ENCODE peak calls at places on chromosomes 3 and 15, in five cellular contexts. One of them, this sample, is unnamed.

GRCh38 chr15:31347067-31347975 is 20.7 kb downstream of the KLF13 start:
- DNase-seq in thyroid gland: no peak
- DNase-seq in A673: no peak
- DNase-seq in suprapubic skin: no peak
- DNase-seq in psoas muscle: no peak
- DNase-seq in this sample: no peak

GRCh38 chr15:50907866-50908208 is 646 bp upstream of the AP4E1 start:
- DNase-seq in suprapubic skin: no peak
- DNase-seq in thyroid gland: peak; percentile 40
- DNase-seq in A673: peak; percentile 55
- DNase-seq in psoas muscle: no peak
- DNase-seq in this sample: peak; percentile 37

GRCh38 chr3:111253733-111254132 is 182.1 kb downstream of the NECTIN3 start:
- DNase-seq in A673: no peak
- DNase-seq in suprapubic skin: no peak
- DNase-seq in psoas muscle: no peak
- DNase-seq in thyroid gland: no peak
- DNase-seq in this sample: no peak

GRCh38 chr3:50250514-50250913 is 14.5 kb downstream of the GNAI2 start:
- DNase-seq in A673: no peak
- DNase-seq in suprapubic skin: no peak
- DNase-seq in thyroid gland: no peak
- DNase-seq in psoas muscle: no peak
- DNase-seq in this sample: no peak

GRCh38 chr3:123446610-123447109 is 2.2 kb downstream of the ADCY5 start:
- DNase-seq in psoas muscle: no peak
- DNase-seq in A673: no peak
- DNase-seq in suprapubic skin: no peak
- DNase-seq in thyroid gland: no peak
- DNase-seq in this sample: no peak

GRCh38 chr3:195760345-195760983 is 39.7 kb downstream of the MUC20 start:
- DNase-seq in suprapubic skin: peak; percentile 66
- DNase-seq in A673: no peak
- DNase-seq in thyroid gland: peak; percentile 94
- DNase-seq in psoas muscle: no peak
- DNase-seq in this sample: peak; percentile 38

GRCh38 chr15:40483919-40484318 is 13.1 kb downstream of the CHST14 start:
- DNase-seq in A673: no peak
- DNase-seq in psoas muscle: no peak
- DNase-seq in thyroid gland: no peak
- DNase-seq in suprapubic skin: no peak
- DNase-seq in this sample: no peak

GRCh38 chr15:53569756-53570480 is 189.5 kb downstream of the WDR72 start:
- DNase-seq in A673: no peak
- DNase-seq in suprapubic skin: no peak
- DNase-seq in thyroid gland: no peak
- DNase-seq in psoas muscle: no peak
- DNase-seq in this sample: no peak

GRCh38 chr3:186953011-186953487 is 22.7 kb downstream of the ST6GAL1 start:
- DNase-seq in A673: no peak
- DNase-seq in psoas muscle: no peak
- DNase-seq in suprapubic skin: no peak
- DNase-seq in thyroid gland: no peak
- DNase-seq in this sample: no peak

GRCh38 chr3:144351968-144352367 is 380.3 kb downstream of the DIPK2A start:
- DNase-seq in psoas muscle: no peak
- DNase-seq in thyroid gland: no peak
- DNase-seq in suprapubic skin: no peak
- DNase-seq in A673: no peak
- DNase-seq in this sample: no peak

GRCh38 chr3:193872265-193872753 is 263.6 kb upstream of the HES1 start:
- DNase-seq in psoas muscle: peak; percentile 32
- DNase-seq in suprapubic skin: no peak
- DNase-seq in A673: no peak
- DNase-seq in thyroid gland: peak; percentile 31
- DNase-seq in this sample: no peak

GRCh38 chr15:99212401-99212800 is 37.0 kb downstream of the TTC23 start:
- DNase-seq in psoas muscle: peak; percentile 40
- DNase-seq in suprapubic skin: no peak
- DNase-seq in thyroid gland: no peak
- DNase-seq in A673: peak; percentile 4
- DNase-seq in this sample: no peak

GRCh38 chr3:136675150-136675858 is 76.9 kb downstream of the STAG1 start:
- DNase-seq in A673: no peak
- DNase-seq in thyroid gland: no peak
- DNase-seq in psoas muscle: no peak
- DNase-seq in suprapubic skin: no peak
- DNase-seq in this sample: no peak

GRCh38 chr3:8851703-8852102 is 82.3 kb upstream of the OXTR start:
- DNase-seq in psoas muscle: no peak
- DNase-seq in A673: no peak
- DNase-seq in thyroid gland: no peak
- DNase-seq in suprapubic skin: no peak
- DNase-seq in this sample: no peak

GRCh38 chr3:36923523-36923943 is 21.3 kb downstream of the TRANK1 start:
- DNase-seq in A673: no peak
- DNase-seq in thyroid gland: no peak
- DNase-seq in psoas muscle: no peak
- DNase-seq in suprapubic skin: no peak
- DNase-seq in this sample: no peak
- H3K4me1 ChIP-seq in A673: peaks cover 12% of the 10 kb centered on the region
- H3K4me1 ChIP-seq in thyroid gland: no peaks in the 10 kb centered on the region
- H3K4me1 ChIP-seq in psoas muscle: no peaks in the 10 kb centered on the region
- H3K4me1 ChIP-seq in suprapubic skin: no peaks in the 10 kb centered on the region
- H3K4me1 ChIP-seq in this sample: no peaks in the 10 kb centered on the region

GRCh38 chr3:127820871-127821853 is 1.2 kb downstream of the MGLL start:
- DNase-seq in psoas muscle: peak; percentile 38
- DNase-seq in thyroid gland: no peak
- DNase-seq in suprapubic skin: no peak
- DNase-seq in A673: no peak
- DNase-seq in this sample: no peak
- H3K4me3 ChIP-seq in psoas muscle: peak overlapping the region; percentile 91
- H3K4me3 ChIP-seq in thyroid gland: no peak overlapping the region
- H3K4me3 ChIP-seq in suprapubic skin: peak overlapping the region; percentile 74
- H3K4me3 ChIP-seq in A673: no peak overlapping the region
- H3K4me3 ChIP-seq in this sample: no peak overlapping the region

GRCh38 chr3:26345613-26346012 is 277.0 kb upstream of the LRRC3B start:
- DNase-seq in psoas muscle: no peak
- DNase-seq in thyroid gland: no peak
- DNase-seq in suprapubic skin: no peak
- DNase-seq in A673: no peak
- DNase-seq in this sample: no peak
- H3K9me3 ChIP-seq in psoas muscle: peaks cover 8% of the 10 kb centered on the region
- H3K9me3 ChIP-seq in thyroid gland: no peaks in the 10 kb centered on the region
- H3K9me3 ChIP-seq in suprapubic skin: peaks cover 2% of the 10 kb centered on the region
- H3K9me3 ChIP-seq in A673: peaks cover 12% of the 10 kb centered on the region
- H3K9me3 ChIP-seq in this sample: no peaks in the 10 kb centered on the region

GRCh38 chr15:89841306-89841705 is 26.7 kb upstream of the ANPEP start:
- DNase-seq in A673: no peak
- DNase-seq in thyroid gland: no peak
- DNase-seq in suprapubic skin: no peak
- DNase-seq in psoas muscle: no peak
- DNase-seq in this sample: no peak

GRCh38 chr15:89847101-89847500 is 32.4 kb upstream of the ANPEP start:
- DNase-seq in suprapubic skin: no peak
- DNase-seq in thyroid gland: peak; percentile 17
- DNase-seq in psoas muscle: no peak
- DNase-seq in A673: no peak
- DNase-seq in this sample: no peak

GRCh38 chr15:89839424-89839823 is 24.8 kb upstream of the ANPEP start:
- DNase-seq in A673: no peak
- DNase-seq in psoas muscle: no peak
- DNase-seq in suprapubic skin: no peak
- DNase-seq in thyroid gland: no peak
- DNase-seq in this sample: no peak

DNA sequence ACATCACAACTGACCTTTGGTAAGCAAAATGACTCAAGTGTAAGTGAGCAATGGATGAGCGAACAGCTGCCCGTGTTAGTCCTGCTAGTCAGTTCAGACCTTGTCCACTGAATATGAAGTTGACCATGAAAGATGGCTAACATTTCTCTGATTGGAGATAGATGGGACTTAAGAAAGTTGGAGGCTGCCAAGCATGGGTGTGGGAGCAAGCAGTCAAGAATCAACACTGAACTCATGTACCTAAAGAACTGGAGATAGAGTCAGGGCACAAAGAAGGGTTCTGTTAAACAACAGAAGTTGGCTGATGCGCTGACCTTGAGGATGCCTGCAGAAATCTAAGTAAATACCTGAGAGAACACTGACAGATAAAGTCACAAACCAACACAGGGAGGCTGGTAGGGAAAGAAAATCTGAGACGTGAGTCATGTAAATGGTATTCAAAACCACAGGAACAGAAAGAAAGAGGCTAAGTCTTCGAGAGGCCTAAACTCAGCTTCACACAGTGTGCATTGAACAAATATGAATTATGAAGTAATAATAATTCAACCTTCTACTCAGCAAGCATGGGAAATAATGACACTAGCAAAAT is 30.7 kb upstream of the ANPEP start:
- DNase-seq in suprapubic skin: no peak
- DNase-seq in A673: peak; percentile 30
- DNase-seq in thyroid gland: no peak
- DNase-seq in psoas muscle: no peak
- DNase-seq in this sample: no peak
- H3K4me1 ChIP-seq in suprapubic skin: peaks cover 19% of the 10 kb centered on the region
- H3K4me1 ChIP-seq in A673: no peaks in the 10 kb centered on the region
- H3K4me1 ChIP-seq in thyroid gland: no peaks in the 10 kb centered on the region
- H3K4me1 ChIP-seq in psoas muscle: peaks cover 12% of the 10 kb centered on the region
- H3K4me1 ChIP-seq in this sample: no peaks in the 10 kb centered on the region

GRCh38 chr15:61558172-61559146 is 329.4 kb upstream of the RORA start:
- DNase-seq in suprapubic skin: no peak
- DNase-seq in thyroid gland: no peak
- DNase-seq in psoas muscle: no peak
- DNase-seq in A673: no peak
- DNase-seq in this sample: no peak
- H3K4me3 ChIP-seq in suprapubic skin: no peak overlapping the region
- H3K4me3 ChIP-seq in thyroid gland: no peak overlapping the region
- H3K4me3 ChIP-seq in psoas muscle: no peak overlapping the region
- H3K4me3 ChIP-seq in A673: no peak overlapping the region
- H3K4me3 ChIP-seq in this sample: no peak overlapping the region

GRCh38 chr15:45088801-45089711 is 24.9 kb downstream of the DUOX2 start:
- DNase-seq in psoas muscle: no peak
- DNase-seq in thyroid gland: no peak
- DNase-seq in A673: no peak
- DNase-seq in suprapubic skin: no peak
- DNase-seq in this sample: no peak
- H3K9me3 ChIP-seq in psoas muscle: no peaks in the 10 kb centered on the region
- H3K9me3 ChIP-seq in thyroid gland: no peaks in the 10 kb centered on the region
- H3K9me3 ChIP-seq in A673: no peaks in the 10 kb centered on the region
- H3K9me3 ChIP-seq in suprapubic skin: no peaks in the 10 kb centered on the region
- H3K9me3 ChIP-seq in this sample: peaks cover 3% of the 10 kb centered on the region

DNA sequence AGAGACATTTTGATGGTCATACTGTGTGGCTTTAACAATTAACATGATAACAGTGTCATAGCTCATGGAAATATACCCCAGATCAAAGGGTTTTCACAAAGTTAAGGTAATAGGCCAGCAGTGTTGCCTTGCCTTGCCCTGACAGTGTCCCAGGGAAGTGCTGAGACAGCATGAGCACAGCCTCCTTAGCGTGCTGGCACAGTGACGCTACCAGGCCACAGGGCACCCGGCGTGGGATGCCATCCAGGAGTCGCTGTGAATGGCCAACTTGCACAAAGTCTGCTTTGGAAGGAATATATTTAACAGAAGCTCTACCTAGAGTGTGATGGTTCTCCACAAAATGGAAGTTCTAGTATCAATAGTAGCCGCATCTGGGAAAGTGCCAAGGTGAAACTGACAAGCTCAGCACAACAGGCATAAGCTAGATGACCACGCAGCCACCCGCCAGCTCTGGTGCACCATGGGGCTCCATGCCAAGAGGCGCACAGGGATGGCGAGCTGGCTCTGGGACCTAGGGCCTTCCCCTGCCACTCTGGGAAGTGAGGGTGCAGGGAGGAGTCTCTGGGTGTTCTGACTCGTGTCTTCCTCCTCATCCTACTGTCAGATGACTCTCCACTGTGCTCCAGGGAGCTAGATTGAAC is 86.2 kb downstream of the GABRB3 start:
- DNase-seq in psoas muscle: no peak
- DNase-seq in thyroid gland: no peak
- DNase-seq in suprapubic skin: no peak
- DNase-seq in A673: no peak
- DNase-seq in this sample: no peak
- H3K4me1 ChIP-seq in psoas muscle: no peaks in the 10 kb centered on the region
- H3K4me1 ChIP-seq in thyroid gland: peaks cover 11% of the 10 kb centered on the region
- H3K4me1 ChIP-seq in suprapubic skin: no peaks in the 10 kb centered on the region
- H3K4me1 ChIP-seq in A673: no peaks in the 10 kb centered on the region
- H3K4me1 ChIP-seq in this sample: no peaks in the 10 kb centered on the region

GRCh38 chr3:47476644-47477199 is 981 bp upstream of the SCAP start:
- DNase-seq in thyroid gland: no peak
- DNase-seq in psoas muscle: no peak
- DNase-seq in suprapubic skin: no peak
- DNase-seq in A673: no peak
- DNase-seq in this sample: no peak
- H3K4me3 ChIP-seq in thyroid gland: no peak overlapping the region
- H3K4me3 ChIP-seq in psoas muscle: peak overlapping the region; percentile 97
- H3K4me3 ChIP-seq in suprapubic skin: peak overlapping the region; percentile 98
- H3K4me3 ChIP-seq in A673: peak overlapping the region; percentile 69
- H3K4me3 ChIP-seq in this sample: no peak overlapping the region

DNA sequence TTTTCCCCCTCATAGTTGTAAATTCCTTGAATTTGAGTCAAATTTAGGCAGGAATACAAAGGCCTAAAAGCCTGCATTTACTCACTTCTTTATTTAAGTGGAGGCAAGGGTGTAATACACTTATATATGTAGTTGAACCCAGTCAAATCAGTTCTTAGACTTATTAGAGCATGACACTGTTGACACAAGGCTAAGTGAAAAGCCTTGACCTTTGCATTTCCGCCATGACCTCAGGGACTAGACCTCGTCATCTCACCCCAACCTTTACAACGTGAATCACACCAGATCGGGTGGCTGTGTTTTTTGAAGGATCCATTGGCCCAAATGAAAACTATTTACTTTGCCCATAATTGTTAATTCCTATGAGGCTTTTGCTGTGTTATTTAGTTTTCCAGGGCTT is 774.4 kb downstream of the ROBO1 start:
- DNase-seq in psoas muscle: no peak
- DNase-seq in suprapubic skin: no peak
- DNase-seq in thyroid gland: no peak
- DNase-seq in A673: no peak
- DNase-seq in this sample: no peak
- H3K9me3 ChIP-seq in psoas muscle: peaks cover 10% of the 10 kb centered on the region
- H3K9me3 ChIP-seq in suprapubic skin: no peaks in the 10 kb centered on the region
- H3K9me3 ChIP-seq in thyroid gland: no peaks in the 10 kb centered on the region
- H3K9me3 ChIP-seq in A673: peaks cover 11% of the 10 kb centered on the region
- H3K9me3 ChIP-seq in this sample: peaks cover 15% of the 10 kb centered on the region

This sample was measured in lung.